ENCODE peak calls at places on chromosomes 4 and X, in nine cellular contexts. L is mucosa of descending colon; Q is left lung; M is naive B cell; W is activated CD8-positive, alpha-beta T cell treated with anti-CD3 and anti-CD28 coated beads for 36 hours; O is RWPE2; E is pancreas; A is activated naive CD4-positive, alpha-beta T cell treated with anti-CD3 and anti-CD28 coated beads, Interleukin-2, amount 50 U/mL, for 72 hours; F is naive thymus-derived CD8-positive, alpha-beta T cell. T is an unnamed sample.

GRCh38 chr4:189802884-189803283 is 137.8 kb upstream of the FRG1 start:
- ATAC-seq in L (no peak), Q (no peak), M (no peak), W (no peak), O (no peak), E (no peak), A (no peak), F (no peak), T (no peak)

GRCh38 chr4:184598753-184599491 is 50.3 kb downstream of the CASP3 start:
- ATAC-seq in L (peak), Q (peak), M (no peak), W (no peak), O (no peak), E (peak), A (no peak), F (no peak), T (no peak)

GRCh38 chr4:173074501-173074946 is 94.1 kb upstream of the GALNT7 start:
- ATAC-seq in L (peak), Q (peak), M (no peak), W (no peak), O (peak), E (peak), A (peak), F (no peak), T (no peak)

GRCh38 chr4:47011189-47011518 is 17.8 kb upstream of the GABRA4 start:
- ATAC-seq in L (no peak), Q (no peak), M (no peak), W (peak), O (no peak), E (no peak), A (peak), F (peak), T (peak)

GRCh38 chr4:15501941-15502340 is 32.3 kb downstream of the CC2D2A start:
- ATAC-seq in L (no peak), Q (peak), M (no peak), W (no peak), O (no peak), E (no peak), A (no peak), F (no peak), T (no peak)

GRCh38 chr4:78379991-78380739 is 171.4 kb upstream of the ANXA3 start:
- ATAC-seq in L (peak), Q (peak), M (no peak), W (no peak), O (peak), E (peak), A (no peak), F (no peak), T (no peak)

GRCh38 chrX:63657821-63658220 is 127.2 kb downstream of the ARHGEF9 start:
- ATAC-seq in L (no peak), Q (peak), M (no peak), W (no peak), O (peak), E (no peak), A (no peak), F (no peak), T (no peak)

GRCh38 chrX:3244203-3244743 is 102.2 kb downstream of the MXRA5 start:
- ATAC-seq in L (no peak), Q (peak), M (no peak), W (no peak), O (peak), E (peak), A (no peak), F (no peak), T (no peak)

T was measured in activated T-helper 17 cell treated with anti-CD3 and anti-CD28 coated beads, Interleukin-2, amount 50 U/mL, for 72 hours.